ENCODE peak calls at places on chromosomes 12 and 14, in ten cellular contexts. V is stimulated activated naive CD8-positive, alpha-beta T cell treated with anti-CD3 and anti-CD28 coated beads, Interleukin-15, Interleukin-2, amounts not matched to agents 100 U/mL and 50 U/mL, for 24 hours; E is stimulated activated CD4-positive, alpha-beta T cell treated with anti-CD3 and anti-CD28 coated beads, Interleukin-4, amount 100 ng/mL, for 48 hours; T is glutamatergic neuron; Y is B cell; I is NCI-H2081; F is activated CD8-positive, alpha-beta memory T cell treated with anti-CD3 and anti-CD28 coated beads for 24 hours; M is AG09309; P is lung; C is NCI-H2171. W is an unnamed sample.

GRCh38 chr12:119381471-119382235 is 47.1 kb downstream of the CCDC60 start:
- DNase-seq in V (no peak), E (no peak), T (no peak), Y (no peak), I (no peak), F (no peak), M (no peak), P (no peak), C (no peak), W (no peak)

GRCh38 chr14:49770212-49770817 is 2.4 kb downstream of the KLHDC2 start:
- DNase-seq in V (no peak), E (no peak), T (no peak), Y (no peak), I (no peak), F (no peak), M (no peak), P (peak; percentile 45), C (no peak), W (no peak)

GRCh38 chr12:30988887-30989286 is 62.3 kb downstream of the TSPAN11 start:
- DNase-seq in V (no peak), E (no peak), T (no peak), Y (no peak), I (peak; percentile 42), F (no peak), M (no peak), P (no peak), C (no peak), W (no peak)

GRCh38 chr14:68958553-68958952 is 20.5 kb downstream of the ACTN1 start:
- DNase-seq in V (no peak), E (no peak), T (no peak), Y (no peak), I (no peak), F (no peak), M (no peak), P (no peak), C (no peak), W (no peak)

GRCh38 chr14:103001226-103001625 is 56.1 kb downstream of the CDC42BPB start:
- DNase-seq in V (no peak), E (no peak), T (no peak), Y (no peak), I (no peak), F (no peak), M (no peak), P (no peak), C (no peak), W (no peak)

GRCh38 chr12:6672143-6672542 is 9.2 kb upstream of the ING4 start:
- DNase-seq in V (no peak), E (no peak), T (no peak), Y (no peak), I (no peak), F (no peak), M (no peak), P (no peak), C (no peak), W (no peak)

GRCh38 chr14:74239848-74240793 is 872 bp downstream of the VSX2 start:
- DNase-seq in V (no peak), E (no peak), T (no peak), Y (peak; percentile 30), I (no peak), F (no peak), M (no peak), P (no peak), C (no peak), W (no peak)

GRCh38 chr14:68233385-68233784 is 413.8 kb downstream of the RAD51B start:
- DNase-seq in V (no peak), E (no peak), T (no peak), Y (no peak), I (no peak), F (no peak), M (no peak), P (no peak), C (no peak), W (no peak)

GRCh38 chr12:125552223-125552747 is 487.1 kb downstream of the AACS start:
- DNase-seq in V (no peak), E (no peak), T (no peak), Y (no peak), I (no peak), F (no peak), M (no peak), P (no peak), C (no peak), W (no peak)

GRCh38 chr14:77041837-77042557 is 13.5 kb upstream of the IRF2BPL start:
- DNase-seq in V (no peak), E (no peak), T (no peak), Y (peak; percentile 50), I (no peak), F (no peak), M (peak; percentile 87), P (peak; percentile 53), C (peak; percentile 69), W (no peak)

GRCh38 chr14:95504135-95505029 is 12.1 kb downstream of the SYNE3 start:
- DNase-seq in V (peak; percentile 47), E (no peak), T (no peak), Y (no peak), I (no peak), F (no peak), M (no peak), P (no peak), C (no peak), W (no peak)

GRCh38 chr14:98943907-98944306 is 328.1 kb downstream of the BCL11B start:
- DNase-seq in V (no peak), E (no peak), T (no peak), Y (no peak), I (no peak), F (no peak), M (no peak), P (no peak), C (no peak), W (no peak)

GRCh38 chr12:22257100-22257499 is 77.4 kb downstream of the ST8SIA1 start:
- DNase-seq in V (no peak), E (no peak), T (no peak), Y (no peak), I (no peak), F (no peak), M (no peak), P (no peak), C (no peak), W (no peak)

GRCh38 chr12:66500841-66501240 is 178.0 kb downstream of the GRIP1 start:
- DNase-seq in V (no peak), E (peak; percentile 0), T (no peak), Y (no peak), I (no peak), F (no peak), M (no peak), P (no peak), C (no peak), W (no peak)